ENCODE peak calls at places on chromosomes 2 and 18, in five cellular contexts. C is H54; M is fibroblast of mammary gland; T is stimulated activated CD4-positive, alpha-beta T cell treated with anti-CD3 and anti-CD28 coated beads, TNF-alpha, amount 100 ng/mL, for 4 hours; D is A549. W is an unnamed sample.

GRCh38 chr2:165274698-165275097 is 35.5 kb downstream of the SCN2A start:
- DNase-seq in C (no peak), M (peak; percentile 34), T (no peak), D (no peak), W (no peak)

GRCh38 chr18:49339146-49339545 is 121.3 kb downstream of the DYM start:
- DNase-seq in C (no peak), M (no peak), T (no peak), D (no peak), W (no peak)

GRCh38 chr2:53467467-53467866 is 300.1 kb upstream of the CHAC2 start:
- DNase-seq in C (no peak), M (no peak), T (no peak), D (no peak), W (no peak)

GRCh38 chr2:36450466-36451196 is 95.1 kb downstream of the CRIM1 start:
- DNase-seq in C (peak; percentile 48), M (peak; percentile 88), T (no peak), D (no peak), W (no peak)

GRCh38 chr2:24122-24521 is 22.2 kb downstream of the FAM110C start:
- DNase-seq in C (no peak), M (no peak), T (no peak), D (no peak), W (no peak)

GRCh38 chr2:16900405-16901025 is 234.9 kb upstream of the CYRIA start:
- DNase-seq in C (no peak), M (no peak), T (no peak), D (peak; percentile 63), W (no peak)

GRCh38 chr2:206282746-206283145 is 8.3 kb downstream of the ZDBF2 start:
- DNase-seq in C (no peak), M (no peak), T (no peak), D (no peak), W (no peak)

GRCh38 chr2:28415715-28416114 is 23.1 kb downstream of the FOSL2 start:
- DNase-seq in C (no peak), M (no peak), T (no peak), D (no peak), W (no peak)

GRCh38 chr2:151111599-151112278 is 149.9 kb downstream of the RBM43 start:
- DNase-seq in C (no peak), M (peak; percentile 92), T (no peak), D (peak; percentile 2), W (no peak)

GRCh38 chr2:85710687-85711577 is 16.8 kb downstream of the GNLY start:
- DNase-seq in C (no peak), M (peak; percentile 59), T (no peak), D (no peak), W (no peak)

GRCh38 chr2:85135066-85135914 is 2.1 kb downstream of the TCF7L1 start:
- DNase-seq in C (no peak), M (no peak), T (no peak), D (no peak), W (no peak)

GRCh38 chr18:49648811-49649210 is 87.0 kb downstream of the LIPG start:
- DNase-seq in C (no peak), M (no peak), T (no peak), D (no peak), W (no peak)

GRCh38 chr2:121626777-121627524 is 22.3 kb downstream of the CLASP1 start:
- DNase-seq in C (no peak), M (peak; percentile 91), T (no peak), D (no peak), W (no peak)

GRCh38 chr2:8090748-8091700 is 590.8 kb upstream of the ID2 start:
- DNase-seq in C (peak; percentile 19), M (peak; percentile 99), T (no peak), D (peak; percentile 76), W (peak; percentile 23)

GRCh38 chr18:908631-909621 is 4.3 kb downstream of the ADCYAP1 start:
- DNase-seq in C (no peak), M (no peak), T (no peak), D (no peak), W (no peak)

GRCh38 chr2:210814626-210815025 is 258.2 kb downstream of the CPS1 start:
- DNase-seq in C (no peak), M (no peak), T (no peak), D (no peak), W (no peak)

GRCh38 chr2:175414872-175415487 is 233.5 kb upstream of the ATP5MC3 start:
- DNase-seq in C (peak; percentile 42), M (peak; percentile 74), T (no peak), D (peak; percentile 59), W (no peak)

GRCh38 chr2:236530512-236530911 is 39.1 kb upstream of the ACKR3 start:
- DNase-seq in C (no peak), M (no peak), T (no peak), D (no peak), W (no peak)

GRCh38 chr2:98615481-98615880 is 7.1 kb downstream of the UNC50 start:
- DNase-seq in C (no peak), M (no peak), T (no peak), D (peak; percentile 25), W (no peak)

GRCh38 chr18:58726671-58727070 is 55.4 kb downstream of the MALT1 start:
- DNase-seq in C (no peak), M (no peak), T (no peak), D (no peak), W (no peak)

GRCh38 chr18:37930640-37931039 is 365.0 kb upstream of the CELF4 start:
- DNase-seq in C (no peak), M (no peak), T (no peak), D (no peak), W (no peak)

GRCh38 chr2:233832869-233833812 is 21.2 kb downstream of the HJURP start:
- DNase-seq in C (peak; percentile 71), M (peak; percentile 71), T (no peak), D (peak; percentile 97), W (no peak)